ENCODE peak calls at places on chromosomes 5 and 9, in five cellular contexts. One of them, this sample, is unnamed.
A peak's percentile ranks its signal among the peaks of the same experiment; 100 is the strongest.

GRCh38 chr5:172720655-172721054 is 50.3 kb downstream of the DUSP1 start:
- DNase-seq in fibroblast of lung: no peak
- DNase-seq in cardiac fibroblast: no peak
- DNase-seq in posterior cingulate gyrus: no peak
- DNase-seq in NCI-H1105 treated with DMSO at 0.1 percent for 48 hours: no peak
- DNase-seq in this sample: no peak

GRCh38 chr9:31840702-31841101 is 543.7 kb upstream of the ACO1 start:
- DNase-seq in cardiac fibroblast: no peak
- DNase-seq in posterior cingulate gyrus: no peak
- DNase-seq in NCI-H1105 treated with DMSO at 0.1 percent for 48 hours: no peak
- DNase-seq in fibroblast of lung: no peak
- DNase-seq in this sample: no peak

GRCh38 chr9:5843450-5844249 is 10.7 kb upstream of the ERMP1 start:
- DNase-seq in cardiac fibroblast: peak; percentile 41
- DNase-seq in NCI-H1105 treated with DMSO at 0.1 percent for 48 hours: no peak
- DNase-seq in fibroblast of lung: peak; percentile 35
- DNase-seq in posterior cingulate gyrus: no peak
- DNase-seq in this sample: peak; percentile 29

GRCh38 chr9:107214915-107215314 is 68.2 kb upstream of the RAD23B start:
- DNase-seq in fibroblast of lung: peak; percentile 65
- DNase-seq in posterior cingulate gyrus: no peak
- DNase-seq in cardiac fibroblast: peak; percentile 56
- DNase-seq in NCI-H1105 treated with DMSO at 0.1 percent for 48 hours: no peak
- DNase-seq in this sample: peak; percentile 21

GRCh38 chr5:128213340-128213739 is 129.8 kb downstream of the SLC12A2 start:
- DNase-seq in fibroblast of lung: peak; percentile 58
- DNase-seq in posterior cingulate gyrus: no peak
- DNase-seq in cardiac fibroblast: peak; percentile 84
- DNase-seq in NCI-H1105 treated with DMSO at 0.1 percent for 48 hours: peak; percentile 49
- DNase-seq in this sample: peak; percentile 68

GRCh38 chr5:94461131-94461530 is 157.3 kb downstream of the KIAA0825 start:
- DNase-seq in cardiac fibroblast: no peak
- DNase-seq in NCI-H1105 treated with DMSO at 0.1 percent for 48 hours: no peak
- DNase-seq in fibroblast of lung: no peak
- DNase-seq in posterior cingulate gyrus: no peak
- DNase-seq in this sample: no peak

GRCh38 chr9:101029300-101030021 is 934 bp downstream of the PLPPR1 start:
- DNase-seq in NCI-H1105 treated with DMSO at 0.1 percent for 48 hours: peak; percentile 12
- DNase-seq in posterior cingulate gyrus: no peak
- DNase-seq in cardiac fibroblast: no peak
- DNase-seq in fibroblast of lung: no peak
- DNase-seq in this sample: no peak

GRCh38 chr9:36327903-36328302 is 69.7 kb upstream of the GNE start:
- DNase-seq in fibroblast of lung: peak; percentile 51
- DNase-seq in posterior cingulate gyrus: no peak
- DNase-seq in cardiac fibroblast: peak; percentile 44
- DNase-seq in NCI-H1105 treated with DMSO at 0.1 percent for 48 hours: no peak
- DNase-seq in this sample: no peak

GRCh38 chr5:179237770-179238627 is 107.3 kb downstream of the ADAMTS2 start:
- DNase-seq in NCI-H1105 treated with DMSO at 0.1 percent for 48 hours: no peak
- DNase-seq in cardiac fibroblast: no peak
- DNase-seq in posterior cingulate gyrus: no peak
- DNase-seq in fibroblast of lung: no peak
- DNase-seq in this sample: no peak

GRCh38 chr5:136132087-136132486 is 558 bp upstream of the SMAD5 start:
- DNase-seq in cardiac fibroblast: no peak
- DNase-seq in posterior cingulate gyrus: no peak
- DNase-seq in fibroblast of lung: no peak
- DNase-seq in NCI-H1105 treated with DMSO at 0.1 percent for 48 hours: no peak
- DNase-seq in this sample: no peak

This sample was measured in HFFc6.